ENCODE peak calls at places on chromosomes 16 and 17, in seven cellular contexts. H is IMR-90, E is mesendoderm, V is neuronal stem cell, Y is H1, A is mesenchymal stem cell, O is trophoblast cell. R is an unnamed sample.

GRCh38 chr17:1399366-1399678 is 700 bp downstream of the YWHAE start:
- DNase-seq in Y (no peak), H (no peak), V (no peak), O (no peak), A (no peak), E (no peak), R (no peak)

GRCh38 chr16:10180771-10181163 is 1.5 kb downstream of the GRIN2A start:
- DNase-seq in Y (peak), V (peak), A (peak), E (peak), H (no peak), O (peak), R (peak)

GRCh38 chr16:27455700-27456099 is 53.7 kb downstream of the IL21R start:
- DNase-seq in O (no peak), V (no peak), E (no peak), H (no peak), Y (no peak), A (no peak), R (no peak)

GRCh38 chr17:80826955-80827645 is 164.5 kb upstream of the CHMP6 start:
- DNase-seq in H (peak), Y (no peak), V (no peak), A (peak), E (peak), O (peak), R (peak)

GRCh38 chr16:3625911-3626732 is 14.7 kb upstream of the SLX4 start:
- DNase-seq in O (no peak), H (no peak), V (no peak), A (no peak), E (no peak), Y (no peak), R (no peak)

GRCh38 chr17:82126479-82127314 is 28.7 kb upstream of the FASN start:
- DNase-seq in A (no peak), Y (no peak), V (no peak), H (no peak), O (no peak), E (no peak), R (no peak)

GRCh38 chr16:14955546-14956231 is 18.4 kb downstream of the NPIPA1 start:
- DNase-seq in O (no peak), Y (no peak), V (no peak), E (no peak), A (no peak), H (no peak), R (no peak)

GRCh38 chr16:86680137-86680536 is 101.8 kb downstream of the FOXL1 start:
- DNase-seq in O (no peak), E (no peak), H (peak), A (peak), Y (no peak), V (no peak), R (no peak)

GRCh38 chr17:31052187-31052889 is 42.4 kb upstream of the NF1 start:
- DNase-seq in V (no peak), E (peak), A (peak), Y (no peak), O (peak), H (peak), R (peak)

GRCh38 chr16:2912330-2913199 is 834 bp downstream of the FLYWCH1 start:
- DNase-seq in A (peak), H (peak), V (no peak), O (peak), Y (no peak), E (peak), R (no peak)

DNA sequence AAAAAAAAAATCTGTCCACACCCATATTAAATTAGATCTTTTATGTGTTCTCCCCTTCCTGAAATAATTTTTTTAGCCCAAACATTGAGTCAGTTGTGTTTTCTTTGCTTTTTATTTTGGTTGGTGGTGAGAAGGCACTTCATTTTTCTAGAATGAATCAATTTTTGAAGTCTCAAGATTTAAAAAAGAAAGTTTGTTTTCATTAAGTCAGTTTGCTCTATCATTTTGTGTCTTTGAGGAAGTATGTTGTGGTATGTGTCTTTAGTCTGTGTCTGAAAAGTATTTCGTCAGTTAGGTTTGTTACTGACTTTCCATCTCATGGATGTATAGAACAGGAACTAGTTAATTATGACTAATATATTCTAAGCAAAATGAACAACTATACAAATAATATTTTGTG is 3.8 kb downstream of the IGF2BP1 start:
- DNase-seq in E (no peak), V (no peak), H (peak), A (no peak), O (no peak), Y (no peak), R (no peak)
- H3K18ac ChIP-seq in E (no peak), V (no peak), H (no peak), A (no peak), O (no peak), Y (no peak), R (no peak)

GRCh38 chr17:43823350-43824084 is 9.4 kb downstream of the MPP3 start:
- DNase-seq in V (no peak), O (no peak), H (no peak), E (no peak), Y (no peak), A (no peak), R (no peak)
- H3K18ac ChIP-seq in V (no peak), O (no peak), H (peak), E (no peak), Y (no peak), A (no peak), R (no peak)

DNA sequence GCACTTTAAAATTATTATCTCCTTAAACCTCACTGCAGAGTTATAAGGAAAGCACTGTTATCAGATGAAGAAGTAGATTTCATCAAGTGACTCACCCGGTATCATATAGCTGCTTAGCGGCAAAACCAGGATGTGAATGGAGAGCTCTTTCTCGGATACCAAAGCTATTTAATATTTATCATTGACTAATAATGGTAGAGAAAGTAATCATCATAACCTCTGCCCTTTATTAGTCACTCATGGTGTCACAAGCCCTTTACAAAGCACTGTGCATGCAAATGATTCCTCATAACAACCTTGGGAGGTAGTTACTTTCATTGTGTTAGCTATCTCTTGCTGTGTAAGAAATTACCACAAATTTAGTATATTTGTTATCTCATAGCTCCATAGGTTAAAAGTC is 592.9 kb downstream of the MAF start:
- DNase-seq in V (no peak), O (peak), H (no peak), Y (no peak), E (no peak), A (peak), R (no peak)
- H3K18ac ChIP-seq in V (no peak), O (no peak), H (no peak), Y (no peak), E (no peak), A (no peak), R (no peak)

GRCh38 chr17:71455219-71455618 is 665.6 kb upstream of the SOX9 start:
- DNase-seq in V (no peak), H (no peak), A (no peak), Y (no peak), O (no peak), E (no peak), R (no peak)
- H3K18ac ChIP-seq in V (no peak), H (no peak), A (no peak), Y (no peak), O (no peak), E (no peak), R (no peak)

GRCh38 chr17:74964988-74965622 is 7.5 kb downstream of the HID1 start:
- DNase-seq in Y (no peak), E (no peak), V (no peak), O (no peak), H (no peak), A (no peak), R (no peak)
- H3K18ac ChIP-seq in Y (no peak), E (no peak), V (no peak), O (no peak), H (no peak), A (no peak), R (no peak)

GRCh38 chr16:23215435-23215834 is 32.9 kb downstream of the SCNN1G start:
- DNase-seq in Y (no peak), H (no peak), E (no peak), V (no peak), A (no peak), O (no peak), R (no peak)
- H3K18ac ChIP-seq in Y (no peak), H (no peak), E (no peak), V (no peak), A (no peak), O (no peak), R (no peak)

GRCh38 chr16:74608381-74608780 is 1.5 kb upstream of the GLG1 start:
- DNase-seq in V (no peak), H (no peak), A (no peak), Y (no peak), E (no peak), O (no peak), R (no peak)
- H3K18ac ChIP-seq in V (no peak), H (no peak), A (no peak), Y (no peak), E (no peak), O (no peak), R (peak)

GRCh38 chr17:59815965-59816364 is 76.8 kb downstream of the TUBD1 start:
- DNase-seq in Y (no peak), E (no peak), H (no peak), V (no peak), O (peak), A (peak), R (no peak)
- H3K18ac ChIP-seq in Y (no peak), E (no peak), H (peak), V (no peak), O (no peak), A (no peak), R (no peak)

GRCh38 chr16:75081179-75081859 is 35.3 kb downstream of the LDHD start:
- DNase-seq in H (no peak), V (no peak), O (no peak), A (no peak), E (no peak), Y (no peak), R (no peak)

GRCh38 chr16:75080205-75081029 is 36.2 kb downstream of the LDHD start:
- DNase-seq in O (peak), Y (no peak), V (no peak), E (no peak), H (peak), A (peak), R (no peak)

GRCh38 chr16:75075688-75076268 is 40.8 kb downstream of the LDHD start:
- DNase-seq in O (no peak), E (no peak), V (no peak), Y (no peak), A (no peak), H (no peak), R (no peak)

GRCh38 chr16:75079346-75079926 is 37.1 kb downstream of the LDHD start:
- DNase-seq in E (no peak), A (no peak), V (no peak), O (peak), Y (no peak), H (no peak), R (no peak)

DNA sequence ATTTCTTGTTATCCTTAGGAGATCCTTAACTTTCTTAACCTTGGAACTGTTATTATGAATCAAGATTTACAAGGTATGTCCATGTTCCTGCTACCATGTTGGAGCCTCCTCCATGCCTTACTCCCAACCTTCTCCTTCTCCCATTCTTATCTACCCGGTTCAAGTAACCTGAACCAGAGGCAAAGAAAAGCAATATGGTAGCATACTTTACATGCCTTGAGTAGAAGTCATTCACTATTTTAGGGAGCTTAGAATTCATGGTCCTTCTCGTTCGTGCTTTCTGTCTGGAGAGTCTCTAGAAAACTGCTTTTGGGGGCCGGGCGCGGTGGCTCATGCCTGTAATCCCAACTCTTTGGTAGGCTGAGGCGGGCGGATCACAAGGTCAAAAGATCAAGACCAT is 37.7 kb downstream of the LDHD start:
- DNase-seq in E (no peak), Y (no peak), V (no peak), O (peak), H (no peak), A (no peak), R (no peak)
- H3K18ac ChIP-seq in E (no peak), Y (no peak), V (no peak), O (no peak), H (no peak), A (no peak), R (no peak)